ENCODE peak calls at places on chromosomes 4 and X, in five cellular contexts. Z is choroid plexus epithelial cell; P is effector memory CD4-positive, alpha-beta T cell; N is IMR-90; G is AML-193. V is an unnamed sample.

GRCh38 chr4:169147217-169147616 is 123.5 kb downstream of the SH3RF1 start:
- DNase-seq in G (no peak), Z (peak), P (no peak), N (peak), V (peak)

GRCh38 chrX:1595711-1596060 is 4.3 kb downstream of the AKAP17A start:
- DNase-seq in G (no peak), Z (no peak), P (no peak), N (no peak), V (no peak)

GRCh38 chr4:36208884-36209473 is 35.3 kb downstream of the ARAP2 start:
- DNase-seq in G (no peak), P (no peak), Z (no peak), N (no peak), V (no peak)

GRCh38 chr4:4338632-4339031 is 48.3 kb upstream of the NSG1 start:
- DNase-seq in Z (no peak), N (no peak), P (no peak), G (no peak), V (no peak)

GRCh38 chrX:136635235-136635634 is 12.7 kb upstream of the CD40LG start:
- DNase-seq in P (no peak), N (no peak), G (peak), Z (no peak), V (no peak)

GRCh38 chr4:171920901-171921300 is 107.7 kb downstream of the GALNTL6 start:
- DNase-seq in Z (no peak), P (no peak), N (no peak), G (no peak), V (no peak)

GRCh38 chr4:2935762-2936743 is 27.2 kb downstream of the NOP14 start:
- DNase-seq in Z (peak), P (peak), N (no peak), G (no peak), V (peak)

GRCh38 chr4:80017125-80017854 is 55.7 kb downstream of the ANTXR2 start:
- DNase-seq in P (no peak), Z (peak), G (peak), N (peak), V (peak)

GRCh38 chr4:6663596-6664393 is 23.3 kb downstream of the MRFAP1 start:
- DNase-seq in N (no peak), P (no peak), G (no peak), Z (no peak), V (peak)

GRCh38 chr4:151788021-151788420 is 27.2 kb upstream of the GATB start:
- DNase-seq in Z (no peak), G (no peak), P (no peak), N (no peak), V (no peak)

GRCh38 chr4:16617416-16617815 is 281.0 kb downstream of the LDB2 start:
- DNase-seq in P (no peak), Z (peak), N (peak), G (no peak), V (peak)

GRCh38 chr4:41957634-41958033 is 22.4 kb downstream of the TMEM33 start:
- DNase-seq in Z (peak), P (no peak), G (peak), N (peak), V (peak)

GRCh38 chr4:119525005-119525749 is 103.4 kb downstream of the PDE5A start:
- DNase-seq in Z (peak), N (peak), G (no peak), P (no peak), V (peak)

GRCh38 chr4:142615324-142615665 is 230.8 kb downstream of the INPP4B start:
- DNase-seq in G (no peak), P (no peak), N (peak), Z (peak), V (peak)

GRCh38 chr4:10082459-10083272 is 33.9 kb downstream of the WDR1 start:
- DNase-seq in P (no peak), Z (no peak), G (no peak), N (no peak), V (no peak)

V was measured in GM23248.